ENCODE peak calls at places on chromosomes 11 and 22, in four cellular contexts. G is T-cell, E is H9, O is memory B cell. S is an unnamed sample.

GRCh38 chr11:17384002-17384511 is 4.4 kb downstream of the KCNJ11 start:
- DNase-seq in G (peak), E (peak), O (peak), S (peak)

GRCh38 chr11:85602551-85603218 is 24.5 kb downstream of the DLG2 start:
- DNase-seq in G (no peak), E (no peak), O (no peak), S (no peak)

GRCh38 chr11:103544874-103545273 is 435.6 kb downstream of the DYNC2H1 start:
- DNase-seq in G (no peak), E (no peak), O (no peak), S (no peak)

GRCh38 chr22:45551310-45552016 is 48.8 kb downstream of the FBLN1 start:
- DNase-seq in G (no peak), E (no peak), O (no peak), S (no peak)

GRCh38 chr11:1484061-1484671 is 2.4 kb downstream of the MOB2 start:
- DNase-seq in G (no peak), E (no peak), O (no peak), S (no peak)

GRCh38 chr22:24703101-24703500 is 71.4 kb downstream of the PIWIL3 start:
- DNase-seq in G (no peak), E (no peak), O (no peak), S (no peak)

GRCh38 chr11:115996808-115997188 is 492.6 kb upstream of the CADM1 start:
- DNase-seq in G (no peak), E (no peak), O (no peak), S (no peak)

GRCh38 chr11:26286472-26287066 is 45.4 kb upstream of the ANO3 start:
- DNase-seq in G (no peak), E (peak), O (no peak), S (no peak)

GRCh38 chr11:129295746-129296145 is 79.9 kb upstream of the BARX2 start:
- DNase-seq in G (no peak), E (no peak), O (no peak), S (no peak)

GRCh38 chr11:18844753-18845367 is 53.3 kb upstream of the PTPN5 start:
- DNase-seq in G (no peak), E (peak), O (no peak), S (no peak)

GRCh38 chr22:29690481-29690880 is 29.3 kb upstream of the CABP7 start:
- DNase-seq in G (no peak), E (no peak), O (no peak), S (no peak)

GRCh38 chr11:36091256-36091811 is 147.5 kb downstream of the LDLRAD3 start:
- DNase-seq in G (no peak), E (no peak), O (no peak), S (no peak)

GRCh38 chr11:100676901-100677300 is 10.2 kb upstream of the ARHGAP42 start:
- DNase-seq in G (no peak), E (peak), O (no peak), S (no peak)

GRCh38 chr11:120400564-120401364 is 64.6 kb downstream of the ARHGEF12 start:
- DNase-seq in G (no peak), E (no peak), O (no peak), S (no peak)

GRCh38 chr11:46105134-46105628 is 16.1 kb downstream of the PHF21A start:
- DNase-seq in G (no peak), E (no peak), O (no peak), S (no peak)

GRCh38 chr11:92854952-92855351 is 114.5 kb upstream of the MTNR1B start:
- DNase-seq in G (no peak), E (no peak), O (no peak), S (no peak)

GRCh38 chr11:15819679-15820286 is 536.6 kb downstream of the SOX6 start:
- DNase-seq in G (no peak), E (peak), O (no peak), S (no peak)

GRCh38 chr11:72587696-72588095 is 86.5 kb downstream of the PDE2A start:
- DNase-seq in G (no peak), E (no peak), O (no peak), S (no peak)

GRCh38 chr11:13324709-13325108 is 47.1 kb downstream of the BMAL1 start:
- DNase-seq in G (no peak), E (no peak), O (no peak), S (no peak)

GRCh38 chr22:24207264-24208011 is 26.2 kb downstream of the SUSD2 start:
- DNase-seq in G (no peak), E (no peak), O (no peak), S (no peak)

GRCh38 chr11:86355256-86355655 is 19.4 kb upstream of the CCDC81 start:
- DNase-seq in G (no peak), E (no peak), O (no peak), S (no peak)

GRCh38 chr11:67351275-67352005 is 1.9 kb downstream of the POLD4 start:
- DNase-seq in G (peak), E (peak), O (peak), S (peak)

GRCh38 chr11:27861706-27862430 is 161.6 kb upstream of the BDNF start:
- DNase-seq in G (no peak), E (no peak), O (no peak), S (no peak)

GRCh38 chr22:17119481-17120202 is 1.5 kb downstream of the TMEM121B start:
- DNase-seq in G (no peak), E (peak), O (no peak), S (no peak)

GRCh38 chr11:114132944-114133394 is 73.5 kb downstream of the ZBTB16 start:
- DNase-seq in G (no peak), E (no peak), O (no peak), S (no peak)

GRCh38 chr11:58963551-58964075 is 24.3 kb downstream of the GLYATL1 start:
- DNase-seq in G (no peak), E (peak), O (no peak), S (no peak)

GRCh38 chr11:133934599-133935550 is 21.9 kb downstream of the IGSF9B start:
- DNase-seq in G (no peak), E (no peak), O (no peak), S (no peak)

GRCh38 chr11:115872418-115872817 is 368.2 kb upstream of the CADM1 start:
- DNase-seq in G (no peak), E (no peak), O (no peak), S (no peak)

GRCh38 chr11:129374993-129375721 is 491 bp upstream of the BARX2 start:
- DNase-seq in G (no peak), E (peak), O (no peak), S (no peak)

GRCh38 chr22:41917375-41917905 is 2.6 kb upstream of the SHISA8 start:
- DNase-seq in G (no peak), E (no peak), O (no peak), S (no peak)

GRCh38 chr22:50665738-50666137 is 6.9 kb upstream of the SHANK3 start:
- DNase-seq in G (no peak), E (no peak), O (no peak), S (no peak)

GRCh38 chr22:40975346-40975745 is 24.2 kb downstream of the RBX1 start:
- DNase-seq in G (no peak), E (no peak), O (no peak), S (no peak)

GRCh38 chr11:33089776-33090175 is 50.4 kb downstream of the TCP11L1 start:
- DNase-seq in G (no peak), E (no peak), O (no peak), S (no peak)

GRCh38 chr22:46070722-46071450 is 79.4 kb upstream of the PPARA start:
- DNase-seq in G (no peak), E (peak), O (peak), S (no peak)

GRCh38 chr11:36222755-36223635 is 66.2 kb downstream of the COMMD9 start:
- DNase-seq in G (no peak), E (no peak), O (no peak), S (no peak)